ENCODE peak calls at places on chromosomes 12 and 14, in nine cellular contexts. J is fibroblast of the aortic adventitia, R is left ventricle myocardium inferior, B is mucosa of descending colon, L is heart left ventricle, E is choroid plexus epithelial cell, W is esophagus squamous epithelium, P is fibroblast of lung, U is OCI-LY7. F is an unnamed sample.

GRCh38 chr12:475286-475685 is 15.5 kb downstream of the B4GALNT3 start:
- DNase-seq in J (no peak), R (no peak), B (no peak), L (no peak), E (no peak), W (no peak), P (no peak), U (no peak), F (no peak)

GRCh38 chr14:106875503-106875902 is 1349.1 kb downstream of the TMEM121 start:
- DNase-seq in J (no peak), R (peak), B (peak), L (no peak), E (no peak), W (no peak), P (no peak), U (peak), F (no peak)

GRCh38 chr14:39617537-39617936 is 185.3 kb upstream of the FBXO33 start:
- DNase-seq in J (no peak), R (no peak), B (no peak), L (no peak), E (no peak), W (no peak), P (no peak), U (no peak), F (no peak)

GRCh38 chr12:42824327-42824726 is 234.8 kb upstream of the PRICKLE1 start:
- DNase-seq in J (no peak), R (no peak), B (no peak), L (no peak), E (no peak), W (no peak), P (no peak), U (no peak), F (no peak)

GRCh38 chr12:27013606-27014084 is 539 bp downstream of the TM7SF3 start:
- DNase-seq in J (peak), R (no peak), B (no peak), L (no peak), E (peak), W (no peak), P (peak), U (peak), F (no peak)

GRCh38 chr12:128365831-128366231 is 98.9 kb downstream of the TMEM132C start:
- DNase-seq in J (no peak), R (no peak), B (no peak), L (no peak), E (peak), W (no peak), P (no peak), U (no peak), F (no peak)

GRCh38 chr12:116598341-116599284 is 39.4 kb downstream of the MAP1LC3B2 start:
- DNase-seq in J (peak), R (peak), B (peak), L (no peak), E (no peak), W (no peak), P (peak), U (no peak), F (no peak)

GRCh38 chr12:117832459-117833457 is 136.0 kb downstream of the KSR2 start:
- DNase-seq in J (no peak), R (no peak), B (no peak), L (no peak), E (no peak), W (no peak), P (no peak), U (no peak), F (no peak)

GRCh38 chr12:15334225-15334624 is 11.9 kb downstream of the PTPRO start:
- DNase-seq in J (no peak), R (no peak), B (no peak), L (no peak), E (no peak), W (no peak), P (no peak), U (no peak), F (no peak)

GRCh38 chr14:102206901-102207300 is 67.2 kb downstream of the WDR20 start:
- DNase-seq in J (no peak), R (no peak), B (no peak), L (no peak), E (no peak), W (no peak), P (no peak), U (no peak), F (no peak)

GRCh38 chr12:64083285-64084210 is 138.5 kb downstream of the KICS2 start:
- DNase-seq in J (peak), R (peak), B (peak), L (peak), E (peak), W (peak), P (peak), U (no peak), F (peak)

GRCh38 chr14:104551851-104552737 is 27.5 kb upstream of the C14orf180 start:
- DNase-seq in J (no peak), R (peak), B (no peak), L (peak), E (no peak), W (no peak), P (no peak), U (no peak), F (no peak)

GRCh38 chr14:75452900-75453816 is 25.3 kb downstream of the JDP2 start:
- DNase-seq in J (peak), R (peak), B (no peak), L (peak), E (peak), W (no peak), P (peak), U (no peak), F (peak)

GRCh38 chr14:55212611-55213010 is 21.2 kb upstream of the DLGAP5 start:
- DNase-seq in J (no peak), R (no peak), B (no peak), L (no peak), E (no peak), W (no peak), P (no peak), U (no peak), F (no peak)

GRCh38 chr14:34794941-34795340 is 80.2 kb downstream of the BAZ1A start:
- DNase-seq in J (no peak), R (no peak), B (no peak), L (no peak), E (no peak), W (no peak), P (peak), U (no peak), F (no peak)

GRCh38 chr14:34792593-34792992 is 78.2 kb upstream of the CFL2 start:
- DNase-seq in J (no peak), R (no peak), B (no peak), L (no peak), E (no peak), W (no peak), P (no peak), U (no peak), F (no peak)

GRCh38 chr14:34797747-34798583 is 77.2 kb downstream of the BAZ1A start:
- DNase-seq in J (no peak), R (no peak), B (no peak), L (no peak), E (no peak), W (no peak), P (no peak), U (no peak), F (no peak)

DNA sequence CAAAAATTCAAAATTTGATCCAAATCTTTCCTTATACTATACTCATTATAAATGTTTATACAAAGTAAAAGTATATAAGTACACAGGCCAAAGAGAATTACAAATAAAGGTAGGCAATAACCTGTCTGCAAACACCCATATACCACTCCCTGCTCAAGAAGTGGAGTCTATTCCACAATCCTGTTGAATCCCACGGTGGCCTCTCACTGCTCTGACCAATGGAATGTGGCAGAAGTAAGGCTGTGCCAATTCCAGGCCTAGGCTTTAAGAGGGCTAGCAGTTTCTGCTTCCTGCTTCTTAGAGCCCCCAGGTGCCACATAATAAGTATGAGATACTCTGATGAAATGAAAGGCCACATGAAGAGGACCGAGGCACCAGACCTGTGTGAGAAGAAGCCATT is 79.8 kb upstream of the CFL2 start:
- DNase-seq in J (peak), R (no peak), B (no peak), L (no peak), E (peak), W (no peak), P (no peak), U (no peak), F (no peak)
- TF ChIP-seq CTCF in J (no peak), R (no peak), B (no peak), L (no peak), E (no peak), W (no peak), P (no peak), U (no peak), F (no peak)

GRCh38 chr12:92088802-92089201 is 56.8 kb downstream of the BTG1 start:
- DNase-seq in J (no peak), R (no peak), B (no peak), L (peak), E (no peak), W (no peak), P (no peak), U (no peak), F (no peak)
- H3K4me3 ChIP-seq in J (no peak), R (no peak), B (no peak), L (no peak), E (no peak), W (no peak), P (no peak), U (no peak), F (no peak)

GRCh38 chr12:11896530-11896929 is 174.2 kb upstream of the BCL2L14 start:
- DNase-seq in J (no peak), R (no peak), B (no peak), L (no peak), E (no peak), W (no peak), P (no peak), U (no peak), F (no peak)
- TF ChIP-seq CTCF in J (no peak), R (no peak), B (no peak), L (no peak), E (no peak), W (no peak), P (no peak), U (no peak), F (no peak)

DNA sequence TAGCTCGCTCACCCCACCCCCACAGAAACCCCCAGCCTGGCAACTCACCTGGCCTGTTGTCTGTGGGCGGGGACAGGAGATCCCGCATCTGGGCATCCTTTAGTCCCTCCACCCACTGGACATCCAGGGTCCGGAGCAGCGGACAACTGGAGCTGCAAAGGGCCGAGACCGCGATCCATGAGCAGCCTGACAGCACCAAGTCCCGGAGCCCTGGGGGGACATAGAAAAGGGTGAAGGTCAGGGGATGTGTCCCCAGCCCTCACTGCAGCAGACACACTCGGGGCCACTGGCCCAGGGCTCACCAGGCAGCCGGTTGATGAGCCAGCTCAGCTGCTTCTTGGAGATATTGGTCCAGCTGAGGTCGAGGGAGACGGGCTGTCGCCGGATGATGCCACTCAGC is 40.9 kb downstream of the RNF34 start:
- DNase-seq in J (no peak), R (no peak), B (no peak), L (no peak), E (no peak), W (no peak), P (no peak), U (no peak), F (no peak)
- H3K4me3 ChIP-seq in J (no peak), R (no peak), B (no peak), L (no peak), E (no peak), W (no peak), P (no peak), U (no peak), F (no peak)

GRCh38 chr14:84622357-84622756 is 907.6 kb upstream of the FLRT2 start:
- DNase-seq in J (no peak), R (no peak), B (no peak), L (no peak), E (no peak), W (no peak), P (no peak), U (no peak), F (no peak)
- TF ChIP-seq CTCF in J (no peak), R (no peak), B (no peak), L (no peak), E (no peak), W (no peak), P (no peak), U (no peak), F (no peak)

F was measured in AG04449.